ENCODE peak calls at places on chromosomes 4 and X, in nine cellular contexts. One of them, this sample, is unnamed.

GRCh38 chr4:1027916-1028240 is 16.5 kb downstream of the FGFRL1 start:
- DNase-seq in A673: no peak
- DNase-seq in dorsolateral prefrontal cortex: no peak
- DNase-seq in CD8-positive, alpha-beta T cell: no peak
- DNase-seq in mesendoderm: no peak
- DNase-seq in aorta: no peak
- DNase-seq in PC-3: no peak
- DNase-seq in endothelial cell of umbilical vein: no peak
- DNase-seq in fibroblast of lung: no peak
- DNase-seq in this sample: no peak

GRCh38 chr4:144721994-144722393 is 76.0 kb downstream of the HHIP start:
- DNase-seq in aorta: no peak
- DNase-seq in dorsolateral prefrontal cortex: no peak
- DNase-seq in PC-3: no peak
- DNase-seq in fibroblast of lung: no peak
- DNase-seq in A673: no peak
- DNase-seq in CD8-positive, alpha-beta T cell: no peak
- DNase-seq in endothelial cell of umbilical vein: no peak
- DNase-seq in mesendoderm: no peak
- DNase-seq in this sample: no peak

GRCh38 chrX:134459683-134460004 is 321 bp upstream of the HPRT1 start:
- DNase-seq in fibroblast of lung: peak
- DNase-seq in endothelial cell of umbilical vein: peak
- DNase-seq in CD8-positive, alpha-beta T cell: no peak
- DNase-seq in PC-3: no peak
- DNase-seq in mesendoderm: no peak
- DNase-seq in A673: no peak
- DNase-seq in aorta: no peak
- DNase-seq in dorsolateral prefrontal cortex: no peak
- DNase-seq in this sample: no peak

GRCh38 chr4:105374071-105374470 is 99.8 kb downstream of the PPA2 start:
- DNase-seq in dorsolateral prefrontal cortex: no peak
- DNase-seq in mesendoderm: no peak
- DNase-seq in aorta: no peak
- DNase-seq in A673: no peak
- DNase-seq in endothelial cell of umbilical vein: no peak
- DNase-seq in PC-3: no peak
- DNase-seq in CD8-positive, alpha-beta T cell: no peak
- DNase-seq in fibroblast of lung: no peak
- DNase-seq in this sample: no peak

GRCh38 chr4:100504086-100504874 is 13.5 kb downstream of the EMCN start:
- DNase-seq in PC-3: no peak
- DNase-seq in endothelial cell of umbilical vein: no peak
- DNase-seq in aorta: no peak
- DNase-seq in fibroblast of lung: no peak
- DNase-seq in A673: no peak
- DNase-seq in CD8-positive, alpha-beta T cell: no peak
- DNase-seq in dorsolateral prefrontal cortex: no peak
- DNase-seq in mesendoderm: peak
- DNase-seq in this sample: no peak

GRCh38 chrX:29215251-29215650 is 628.0 kb downstream of the IL1RAPL1 start:
- DNase-seq in aorta: no peak
- DNase-seq in A673: no peak
- DNase-seq in mesendoderm: no peak
- DNase-seq in fibroblast of lung: peak
- DNase-seq in dorsolateral prefrontal cortex: no peak
- DNase-seq in endothelial cell of umbilical vein: no peak
- DNase-seq in CD8-positive, alpha-beta T cell: no peak
- DNase-seq in PC-3: peak
- DNase-seq in this sample: no peak

GRCh38 chr4:74267998-74268606 is 40.2 kb upstream of the EPGN start:
- DNase-seq in A673: no peak
- DNase-seq in CD8-positive, alpha-beta T cell: no peak
- DNase-seq in fibroblast of lung: peak
- DNase-seq in endothelial cell of umbilical vein: peak
- DNase-seq in mesendoderm: no peak
- DNase-seq in PC-3: peak
- DNase-seq in dorsolateral prefrontal cortex: no peak
- DNase-seq in aorta: no peak
- DNase-seq in this sample: no peak

GRCh38 chrX:134481339-134481738 is 21.4 kb downstream of the HPRT1 start:
- DNase-seq in dorsolateral prefrontal cortex: no peak
- DNase-seq in mesendoderm: no peak
- DNase-seq in endothelial cell of umbilical vein: no peak
- DNase-seq in aorta: no peak
- DNase-seq in CD8-positive, alpha-beta T cell: no peak
- DNase-seq in fibroblast of lung: no peak
- DNase-seq in PC-3: no peak
- DNase-seq in A673: no peak
- DNase-seq in this sample: no peak

GRCh38 chrX:20306668-20307067 is 40.0 kb upstream of the RPS6KA3 start:
- DNase-seq in aorta: no peak
- DNase-seq in CD8-positive, alpha-beta T cell: no peak
- DNase-seq in dorsolateral prefrontal cortex: no peak
- DNase-seq in endothelial cell of umbilical vein: no peak
- DNase-seq in A673: no peak
- DNase-seq in fibroblast of lung: no peak
- DNase-seq in mesendoderm: no peak
- DNase-seq in PC-3: no peak
- DNase-seq in this sample: no peak

GRCh38 chr4:107624024-107624423 is 96.0 kb downstream of the PAPSS1 start:
- DNase-seq in CD8-positive, alpha-beta T cell: no peak
- DNase-seq in PC-3: no peak
- DNase-seq in fibroblast of lung: no peak
- DNase-seq in aorta: no peak
- DNase-seq in dorsolateral prefrontal cortex: no peak
- DNase-seq in A673: no peak
- DNase-seq in mesendoderm: no peak
- DNase-seq in endothelial cell of umbilical vein: no peak
- DNase-seq in this sample: no peak

GRCh38 chr4:141058739-141059507 is 74.3 kb downstream of the RNF150 start:
- DNase-seq in A673: no peak
- DNase-seq in mesendoderm: no peak
- DNase-seq in PC-3: peak
- DNase-seq in dorsolateral prefrontal cortex: no peak
- DNase-seq in CD8-positive, alpha-beta T cell: no peak
- DNase-seq in fibroblast of lung: peak
- DNase-seq in endothelial cell of umbilical vein: no peak
- DNase-seq in aorta: no peak
- DNase-seq in this sample: no peak

GRCh38 chr4:165756831-165757230 is 116.2 kb upstream of the TLL1 start:
- DNase-seq in A673: no peak
- DNase-seq in dorsolateral prefrontal cortex: no peak
- DNase-seq in mesendoderm: no peak
- DNase-seq in fibroblast of lung: no peak
- DNase-seq in PC-3: no peak
- DNase-seq in CD8-positive, alpha-beta T cell: no peak
- DNase-seq in endothelial cell of umbilical vein: no peak
- DNase-seq in aorta: no peak
- DNase-seq in this sample: no peak

GRCh38 chrX:48086119-48086518 is 14.7 kb upstream of the ZNF630 start:
- DNase-seq in dorsolateral prefrontal cortex: no peak
- DNase-seq in mesendoderm: no peak
- DNase-seq in CD8-positive, alpha-beta T cell: no peak
- DNase-seq in PC-3: peak
- DNase-seq in A673: no peak
- DNase-seq in endothelial cell of umbilical vein: no peak
- DNase-seq in fibroblast of lung: no peak
- DNase-seq in aorta: no peak
- DNase-seq in this sample: no peak

GRCh38 chr4:56356650-56357049 is 30.6 kb downstream of the AASDH start:
- DNase-seq in endothelial cell of umbilical vein: no peak
- DNase-seq in A673: no peak
- DNase-seq in aorta: no peak
- DNase-seq in PC-3: no peak
- DNase-seq in CD8-positive, alpha-beta T cell: no peak
- DNase-seq in fibroblast of lung: no peak
- DNase-seq in dorsolateral prefrontal cortex: no peak
- DNase-seq in mesendoderm: no peak
- DNase-seq in this sample: no peak

GRCh38 chr4:15779336-15779735 is 1.2 kb downstream of the CD38 start:
- DNase-seq in dorsolateral prefrontal cortex: peak
- DNase-seq in A673: peak
- DNase-seq in endothelial cell of umbilical vein: peak
- DNase-seq in aorta: peak
- DNase-seq in CD8-positive, alpha-beta T cell: no peak
- DNase-seq in mesendoderm: peak
- DNase-seq in PC-3: peak
- DNase-seq in fibroblast of lung: peak
- DNase-seq in this sample: peak
- H3K27ac ChIP-seq in dorsolateral prefrontal cortex: peak
- H3K27ac ChIP-seq in A673: no peak
- H3K27ac ChIP-seq in endothelial cell of umbilical vein: no peak
- H3K27ac ChIP-seq in aorta: no peak
- H3K27ac ChIP-seq in CD8-positive, alpha-beta T cell: peak
- H3K27ac ChIP-seq in mesendoderm: no peak
- H3K27ac ChIP-seq in PC-3: no peak
- H3K27ac ChIP-seq in fibroblast of lung: no peak
- H3K27ac ChIP-seq in this sample: peak

GRCh38 chr4:23932935-23933334 is 43.1 kb upstream of the PPARGC1A start:
- DNase-seq in aorta: no peak
- DNase-seq in PC-3: no peak
- DNase-seq in endothelial cell of umbilical vein: no peak
- DNase-seq in mesendoderm: peak
- DNase-seq in CD8-positive, alpha-beta T cell: no peak
- DNase-seq in fibroblast of lung: peak
- DNase-seq in dorsolateral prefrontal cortex: no peak
- DNase-seq in A673: no peak
- DNase-seq in this sample: no peak
- H3K27ac ChIP-seq in aorta: no peak
- H3K27ac ChIP-seq in PC-3: no peak
- H3K27ac ChIP-seq in endothelial cell of umbilical vein: no peak
- H3K27ac ChIP-seq in mesendoderm: peak
- H3K27ac ChIP-seq in CD8-positive, alpha-beta T cell: no peak
- H3K27ac ChIP-seq in fibroblast of lung: no peak
- H3K27ac ChIP-seq in dorsolateral prefrontal cortex: no peak
- H3K27ac ChIP-seq in A673: no peak
- H3K27ac ChIP-seq in this sample: no peak

GRCh38 chr4:23889814-23890269 is at the start of gene PPARGC1A:
- DNase-seq in CD8-positive, alpha-beta T cell: no peak
- DNase-seq in PC-3: no peak
- DNase-seq in aorta: peak
- DNase-seq in A673: peak
- DNase-seq in mesendoderm: peak
- DNase-seq in dorsolateral prefrontal cortex: peak
- DNase-seq in fibroblast of lung: peak
- DNase-seq in endothelial cell of umbilical vein: no peak
- DNase-seq in this sample: peak

GRCh38 chr4:23887989-23888388 is 1.9 kb downstream of the PPARGC1A start:
- DNase-seq in aorta: no peak
- DNase-seq in dorsolateral prefrontal cortex: no peak
- DNase-seq in CD8-positive, alpha-beta T cell: no peak
- DNase-seq in endothelial cell of umbilical vein: no peak
- DNase-seq in fibroblast of lung: no peak
- DNase-seq in mesendoderm: no peak
- DNase-seq in PC-3: no peak
- DNase-seq in A673: no peak
- DNase-seq in this sample: no peak

GRCh38 chr4:23889368-23889767 is 479 bp downstream of the PPARGC1A start:
- DNase-seq in CD8-positive, alpha-beta T cell: no peak
- DNase-seq in A673: no peak
- DNase-seq in mesendoderm: no peak
- DNase-seq in PC-3: no peak
- DNase-seq in aorta: no peak
- DNase-seq in endothelial cell of umbilical vein: no peak
- DNase-seq in fibroblast of lung: peak
- DNase-seq in dorsolateral prefrontal cortex: no peak
- DNase-seq in this sample: no peak

GRCh38 chr4:23887173-23887572 is 2.7 kb downstream of the PPARGC1A start:
- DNase-seq in dorsolateral prefrontal cortex: no peak
- DNase-seq in PC-3: no peak
- DNase-seq in endothelial cell of umbilical vein: no peak
- DNase-seq in CD8-positive, alpha-beta T cell: no peak
- DNase-seq in aorta: no peak
- DNase-seq in fibroblast of lung: no peak
- DNase-seq in A673: no peak
- DNase-seq in mesendoderm: no peak
- DNase-seq in this sample: no peak

DNA sequence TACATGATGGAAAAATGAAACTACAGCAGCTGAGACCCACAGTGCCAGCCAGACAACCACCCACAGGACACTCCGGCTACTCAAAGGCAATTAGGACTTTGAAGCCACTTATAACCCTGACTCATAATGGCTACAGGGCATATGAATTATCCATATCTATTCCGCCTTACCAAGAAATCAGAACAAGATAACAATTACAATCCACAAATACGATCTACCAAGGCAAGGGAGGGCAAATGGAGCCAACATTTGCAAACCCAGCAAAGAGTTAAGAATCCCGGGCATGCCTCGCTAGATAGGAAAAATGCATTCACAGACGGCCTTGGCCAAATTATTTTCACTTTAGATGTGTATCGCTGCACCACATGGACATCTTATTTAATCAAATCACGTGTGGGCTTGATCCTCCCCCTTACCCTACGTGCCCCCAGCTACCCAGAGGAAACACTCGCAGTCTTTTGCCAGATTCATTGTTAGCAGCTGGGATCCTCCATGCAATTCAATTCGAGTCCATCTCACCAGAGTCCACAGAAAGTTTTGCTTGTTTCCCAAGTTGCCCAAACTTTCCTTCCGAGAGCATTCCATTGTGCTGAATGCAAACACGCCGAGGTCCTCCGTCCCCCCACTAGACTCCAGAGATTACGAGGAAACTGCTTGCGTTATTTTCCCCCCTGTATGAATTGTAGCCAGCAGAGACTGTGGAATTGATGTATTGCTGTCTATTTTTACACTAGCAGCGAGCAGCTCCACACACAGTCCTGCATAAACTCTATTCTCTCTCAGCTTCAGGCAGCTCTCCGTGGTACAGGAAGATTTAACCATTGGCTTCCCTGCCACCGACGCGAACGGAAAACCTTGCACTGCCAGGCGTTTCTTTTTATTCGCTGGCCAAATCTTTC is 1.2 kb downstream of the PPARGC1A start:
- DNase-seq in mesendoderm: no peak
- DNase-seq in endothelial cell of umbilical vein: no peak
- DNase-seq in A673: no peak
- DNase-seq in PC-3: no peak
- DNase-seq in CD8-positive, alpha-beta T cell: no peak
- DNase-seq in dorsolateral prefrontal cortex: no peak
- DNase-seq in fibroblast of lung: peak
- DNase-seq in aorta: no peak
- DNase-seq in this sample: peak
- H3K27ac ChIP-seq in mesendoderm: no peak
- H3K27ac ChIP-seq in endothelial cell of umbilical vein: no peak
- H3K27ac ChIP-seq in A673: no peak
- H3K27ac ChIP-seq in PC-3: no peak
- H3K27ac ChIP-seq in CD8-positive, alpha-beta T cell: no peak
- H3K27ac ChIP-seq in dorsolateral prefrontal cortex: no peak
- H3K27ac ChIP-seq in fibroblast of lung: peak
- H3K27ac ChIP-seq in aorta: no peak
- H3K27ac ChIP-seq in this sample: peak

GRCh38 chr4:88975925-88976511 is 81.0 kb downstream of the FAM13A start:
- DNase-seq in PC-3: no peak
- DNase-seq in dorsolateral prefrontal cortex: no peak
- DNase-seq in CD8-positive, alpha-beta T cell: no peak
- DNase-seq in fibroblast of lung: no peak
- DNase-seq in A673: no peak
- DNase-seq in endothelial cell of umbilical vein: no peak
- DNase-seq in aorta: no peak
- DNase-seq in mesendoderm: no peak
- DNase-seq in this sample: no peak
- H3K27ac ChIP-seq in PC-3: no peak
- H3K27ac ChIP-seq in dorsolateral prefrontal cortex: no peak
- H3K27ac ChIP-seq in CD8-positive, alpha-beta T cell: no peak
- H3K27ac ChIP-seq in fibroblast of lung: no peak
- H3K27ac ChIP-seq in A673: no peak
- H3K27ac ChIP-seq in endothelial cell of umbilical vein: no peak
- H3K27ac ChIP-seq in aorta: no peak
- H3K27ac ChIP-seq in mesendoderm: no peak
- H3K27ac ChIP-seq in this sample: no peak

GRCh38 chr4:184688447-184688846 is 38.9 kb downstream of the PRIMPOL start:
- DNase-seq in aorta: no peak
- DNase-seq in A673: peak
- DNase-seq in PC-3: peak
- DNase-seq in dorsolateral prefrontal cortex: no peak
- DNase-seq in CD8-positive, alpha-beta T cell: no peak
- DNase-seq in mesendoderm: peak
- DNase-seq in endothelial cell of umbilical vein: peak
- DNase-seq in fibroblast of lung: peak
- DNase-seq in this sample: no peak
- H3K27ac ChIP-seq in aorta: no peak
- H3K27ac ChIP-seq in A673: no peak
- H3K27ac ChIP-seq in PC-3: peak
- H3K27ac ChIP-seq in dorsolateral prefrontal cortex: no peak
- H3K27ac ChIP-seq in CD8-positive, alpha-beta T cell: no peak
- H3K27ac ChIP-seq in mesendoderm: peak
- H3K27ac ChIP-seq in endothelial cell of umbilical vein: peak
- H3K27ac ChIP-seq in fibroblast of lung: peak
- H3K27ac ChIP-seq in this sample: no peak

This sample was measured in caudate nucleus.